ENCODE peak calls at places on chromosomes 12 and 14, in six cellular contexts. B is Peyer's patch; R is sigmoid colon; V is CD8-positive, alpha-beta T cell; S is HCT116; K is RWPE1. U is an unnamed sample.
A peak's percentile ranks its signal among the peaks of the same experiment; 100 is the strongest.

GRCh38 chr12:15801770-15802393 is 12.7 kb upstream of the EPS8 start:
- DNase-seq in K (peak; percentile 84), R (no peak), B (peak; percentile 55), S (peak; percentile 72), V (no peak), U (no peak)

GRCh38 chr14:81400852-81401251 is 728 bp upstream of the STON2 start:
- DNase-seq in S (peak; percentile 54), V (no peak), R (peak; percentile 88), K (peak; percentile 69), B (peak; percentile 70), U (peak; percentile 82)

GRCh38 chr12:6614513-6615177 is 7.5 kb upstream of the CHD4 start:
- DNase-seq in S (no peak), B (no peak), K (no peak), V (no peak), R (no peak), U (no peak)

GRCh38 chr12:122721057-122721545 is 4.5 kb upstream of the HCAR3 start:
- DNase-seq in R (no peak), B (peak; percentile 57), S (no peak), V (no peak), K (peak; percentile 79), U (no peak)

GRCh38 chr12:55685671-55686070 is 22.0 kb downstream of the ITGA7 start:
- DNase-seq in R (peak; percentile 34), B (no peak), K (no peak), S (no peak), V (no peak), U (peak; percentile 55)

GRCh38 chr14:99286761-99287160 is 14.8 kb upstream of the BCL11B start:
- DNase-seq in B (no peak), K (no peak), S (no peak), R (no peak), V (no peak), U (no peak)

GRCh38 chr12:54697836-54698235 is 49.7 kb upstream of the DCD start:
- DNase-seq in R (no peak), V (no peak), K (no peak), B (no peak), S (no peak), U (no peak)

GRCh38 chr12:114666746-114667668 is 17.0 kb downstream of the TBX3 start:
- DNase-seq in R (no peak), S (no peak), K (no peak), V (no peak), B (no peak), U (no peak)

GRCh38 chr12:21155517-21156351 is 24.7 kb downstream of the SLCO1B1 start:
- DNase-seq in R (no peak), B (no peak), K (no peak), V (no peak), S (no peak), U (no peak)

GRCh38 chr12:117646595-117646994 is 285.2 kb upstream of the NOS1 start:
- DNase-seq in S (no peak), B (no peak), V (no peak), R (no peak), K (no peak), U (no peak)

GRCh38 chr12:1630081-1630826 is 1.2 kb downstream of the WNT5B start:
- DNase-seq in S (no peak), R (peak; percentile 82), B (peak; percentile 61), K (no peak), V (peak; percentile 13), U (no peak)

GRCh38 chr14:98714604-98715003 is 557.4 kb downstream of the BCL11B start:
- DNase-seq in V (no peak), B (no peak), S (no peak), K (no peak), R (no peak), U (no peak)

GRCh38 chr12:95623554-95624170 is 72.4 kb upstream of the USP44 start:
- DNase-seq in K (peak; percentile 70), V (no peak), R (no peak), B (peak; percentile 81), S (peak; percentile 66), U (no peak)

GRCh38 chr12:106522708-106523107 is 60.1 kb upstream of the RFX4 start:
- DNase-seq in K (no peak), S (no peak), R (no peak), B (no peak), V (no peak), U (no peak)

GRCh38 chr12:98238513-98238912 is 276.9 kb upstream of the TMPO start:
- DNase-seq in V (no peak), S (no peak), K (no peak), B (no peak), R (no peak), U (no peak)

GRCh38 chr14:50425816-50426215 is 29.1 kb upstream of the CDKL1 start:
- DNase-seq in B (no peak), K (no peak), S (no peak), R (no peak), V (no peak), U (no peak)

GRCh38 chr12:13530966-13531365 is 334.4 kb downstream of the EMP1 start:
- DNase-seq in R (no peak), S (no peak), B (no peak), V (no peak), K (no peak), U (no peak)

GRCh38 chr14:100533647-100534485 is 53.4 kb downstream of the BEGAIN start:
- DNase-seq in V (peak; percentile 9), S (no peak), B (peak; percentile 51), R (peak; percentile 56), K (no peak), U (peak; percentile 63)

GRCh38 chr14:100858838-100859220 is 32.9 kb downstream of the MEG3 start:
- DNase-seq in S (no peak), R (no peak), K (no peak), V (no peak), B (no peak), U (no peak)

DNA sequence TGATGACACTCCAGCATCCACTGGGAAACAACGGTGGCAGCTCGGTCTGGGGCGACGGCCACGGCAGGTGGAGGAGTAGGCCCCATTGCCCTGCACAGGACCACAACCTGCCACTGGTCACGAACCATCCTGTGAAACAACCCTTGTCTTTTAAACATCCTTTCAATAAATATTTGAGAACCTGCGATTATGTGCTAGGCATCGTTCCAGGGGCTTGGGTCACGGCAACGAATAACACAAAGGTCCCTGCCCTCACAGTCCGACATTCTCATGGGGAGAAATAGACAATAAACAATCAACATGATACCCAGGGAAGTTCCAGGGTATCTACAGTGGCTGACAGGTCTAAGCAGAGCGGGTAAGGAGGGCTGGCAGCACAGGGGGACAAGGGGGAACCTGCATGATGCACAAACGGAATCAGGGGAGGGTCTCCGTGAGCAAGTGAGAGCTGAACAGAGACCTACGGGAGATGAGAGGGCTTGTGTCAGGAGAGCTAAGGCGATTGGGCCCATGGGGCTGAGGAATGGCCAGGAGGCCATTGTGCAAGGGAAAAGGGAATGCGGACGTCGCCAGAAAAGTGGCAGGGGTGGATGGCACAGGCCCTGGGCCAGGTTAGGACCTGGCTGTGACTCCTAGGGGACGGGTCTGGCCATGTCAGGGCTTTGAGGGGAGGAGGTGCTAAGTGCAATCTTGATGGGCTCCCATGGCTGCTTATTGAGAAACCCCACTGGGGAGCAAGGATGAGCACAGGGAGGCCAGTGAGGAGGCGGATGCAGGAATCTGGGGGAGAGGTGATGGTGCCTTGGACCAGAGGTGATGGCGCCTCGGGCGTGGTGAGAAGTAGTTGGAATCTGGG is 9.7 kb downstream of the SCARB1 start:
- DNase-seq in S (no peak), B (no peak), V (no peak), K (no peak), R (no peak), U (no peak)
- H3K27ac ChIP-seq in S (no peak overlapping the region), B (no peak overlapping the region), V (no peak overlapping the region), K (peak overlapping the region; percentile 9), R (no peak overlapping the region), U (no peak overlapping the region)

GRCh38 chr14:104387000-104387384 is 192.6 kb upstream of the C14orf180 start:
- DNase-seq in B (peak; percentile 47), K (no peak), S (no peak), R (peak; percentile 10), V (no peak), U (no peak)
- H3K27ac ChIP-seq in B (no peak overlapping the region), K (no peak overlapping the region), S (no peak overlapping the region), R (no peak overlapping the region), V (no peak overlapping the region), U (no peak overlapping the region)

GRCh38 chr14:33686218-33686617 is 264.7 kb downstream of the EGLN3 start:
- DNase-seq in V (no peak), K (peak; percentile 85), R (no peak), S (no peak), B (no peak), U (no peak)
- H3K27ac ChIP-seq in V (no peak overlapping the region), K (peak overlapping the region; percentile 88), R (no peak overlapping the region), S (no peak overlapping the region), B (no peak overlapping the region), U (no peak overlapping the region)

DNA sequence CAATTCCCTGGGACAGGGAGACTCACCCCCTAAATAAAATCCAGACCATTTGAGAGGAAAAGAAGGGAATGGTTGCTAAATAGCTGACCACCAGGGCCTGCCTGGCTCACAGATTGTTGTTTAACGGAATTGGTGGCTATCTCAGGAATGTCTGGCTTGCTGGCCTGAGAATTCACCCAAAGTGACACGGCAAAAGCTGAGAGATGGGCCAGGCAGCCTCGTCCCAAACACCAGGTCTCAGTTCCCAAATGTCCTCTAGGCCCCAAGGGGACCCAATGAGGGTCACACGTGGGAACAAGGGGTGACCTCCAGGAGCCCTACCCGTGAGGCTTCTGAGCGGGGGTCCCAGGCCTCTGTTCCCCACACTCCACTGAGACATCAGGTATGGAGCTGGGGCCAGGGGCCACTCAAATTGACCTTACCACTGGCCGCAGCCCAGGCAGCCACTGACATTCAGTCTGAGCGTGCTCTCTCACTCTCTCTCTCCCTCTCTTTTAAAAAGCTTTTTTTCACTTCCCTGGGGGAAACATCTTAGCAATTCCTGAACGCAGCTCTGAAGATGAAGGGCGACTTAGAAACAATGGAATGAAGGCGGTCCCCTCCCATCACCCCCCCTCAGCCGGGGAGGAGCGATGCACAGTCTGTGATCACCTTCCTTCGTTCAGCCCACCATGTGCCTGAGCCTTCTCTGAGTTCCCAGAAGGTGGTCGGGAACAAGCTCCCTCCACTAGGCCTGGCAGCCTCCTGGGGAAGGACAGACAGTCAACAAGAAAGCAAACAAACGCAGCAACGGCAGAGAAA is 131.2 kb downstream of the SCARB1 start:
- DNase-seq in B (no peak), V (no peak), S (no peak), R (no peak), K (no peak), U (no peak)
- H3K27ac ChIP-seq in B (no peak overlapping the region), V (no peak overlapping the region), S (no peak overlapping the region), R (peak overlapping the region; percentile 23), K (no peak overlapping the region), U (peak overlapping the region; percentile 77)

DNA sequence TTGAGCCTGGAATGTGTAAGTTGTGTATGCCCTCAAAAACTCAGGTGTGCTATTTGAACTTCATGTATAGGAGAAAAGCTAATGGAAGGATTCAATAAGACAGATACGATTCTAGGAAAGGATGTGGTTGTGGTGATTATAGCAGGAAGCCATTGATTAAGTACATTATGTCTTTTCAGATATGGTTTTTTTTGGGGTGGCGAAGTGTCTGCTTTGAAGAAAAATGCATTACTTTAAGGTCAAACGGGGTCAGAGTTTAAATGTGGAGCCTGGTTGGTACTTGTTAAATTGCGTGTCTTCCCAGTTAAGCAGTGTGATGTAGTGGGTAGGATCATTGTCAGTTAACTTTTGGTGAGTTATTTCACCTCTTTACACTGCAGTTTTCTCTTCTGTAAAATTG is 13.0 kb upstream of the NUP107 start:
- DNase-seq in S (no peak), B (no peak), V (no peak), K (no peak), R (no peak), U (no peak)
- H3K27ac ChIP-seq in S (no peak overlapping the region), B (no peak overlapping the region), V (peak overlapping the region; percentile 2), K (no peak overlapping the region), R (no peak overlapping the region), U (no peak overlapping the region)

GRCh38 chr12:19482551-19483109 is 43.3 kb downstream of the AEBP2 start:
- DNase-seq in V (peak; percentile 34), R (no peak), S (no peak), B (no peak), K (peak; percentile 41), U (no peak)
- H3K27ac ChIP-seq in V (peak overlapping the region; percentile 17), R (no peak overlapping the region), S (no peak overlapping the region), B (no peak overlapping the region), K (peak overlapping the region; percentile 11), U (peak overlapping the region; percentile 30)

U was measured in ascending aorta.